ENCODE peak calls at places on chromosomes 11 and 22, in seven cellular contexts. A is IMR-90; J is nephron progenitor cell; H is stimulated activated CD4-positive, alpha-beta T cell treated with anti-CD3 and anti-CD28 coated beads, Interleukin-12 subunit alpha, Interleukin-12 subunit beta, amount 100 ng/mL, for 4 hours; V is GM03348; K is cardiac muscle cell; I is KG1. Y is an unnamed sample.

GRCh38 chr11:20355221-20356219 is 8.0 kb upstream of the HTATIP2 start:
- DNase-seq in J (peak; percentile 35), V (peak; percentile 54), A (peak; percentile 58), I (no peak), K (peak; percentile 44), H (peak; percentile 23), Y (no peak)

GRCh38 chr22:24054356-24054755 is 43.3 kb downstream of the CABIN1 start:
- DNase-seq in V (no peak), J (no peak), H (no peak), K (no peak), I (no peak), A (peak; percentile 66), Y (no peak)

GRCh38 chr11:8090756-8091155 is 9.7 kb downstream of the TUB start:
- DNase-seq in V (peak; percentile 53), A (no peak), K (peak; percentile 78), I (no peak), H (peak; percentile 14), J (peak; percentile 85), Y (no peak)

GRCh38 chr11:38538866-38539651 is 1941.0 kb upstream of the RAG2 start:
- DNase-seq in H (no peak), V (no peak), J (no peak), I (no peak), K (no peak), A (no peak), Y (no peak)

GRCh38 chr22:30020511-30020910 is 59.8 kb upstream of the HORMAD2 start:
- DNase-seq in K (no peak), J (no peak), V (no peak), H (no peak), I (no peak), A (no peak), Y (no peak)

GRCh38 chr11:91081440-91082088 is 858.7 kb upstream of the CHORDC1 start:
- DNase-seq in A (peak; percentile 31), K (peak; percentile 24), J (no peak), I (no peak), V (peak; percentile 2), H (no peak), Y (no peak)

GRCh38 chr11:102151784-102152525 is 41.7 kb downstream of the YAP1 start:
- DNase-seq in V (no peak), A (no peak), H (no peak), J (no peak), K (no peak), I (no peak), Y (no peak)

GRCh38 chr11:31323145-31323544 is 46.4 kb downstream of the DCDC1 start:
- DNase-seq in A (no peak), I (no peak), V (no peak), J (no peak), H (no peak), K (no peak), Y (no peak)

GRCh38 chr22:46974077-46974476 is 211.6 kb downstream of the TBC1D22A start:
- DNase-seq in I (no peak), J (no peak), A (no peak), K (no peak), H (no peak), V (no peak), Y (no peak)

GRCh38 chr11:95108159-95108611 is 18.5 kb downstream of the ENDOD1 start:
- DNase-seq in I (no peak), K (no peak), J (no peak), V (peak; percentile 21), H (no peak), A (peak; percentile 34), Y (no peak)

GRCh38 chr22:36160499-36160942 is at the start of gene APOL3:
- DNase-seq in I (no peak), J (no peak), V (peak; percentile 70), H (peak; percentile 33), K (no peak), A (peak; percentile 47), Y (peak; percentile 37)

GRCh38 chr22:41106122-41106968 is 14.0 kb downstream of the EP300 start:
- DNase-seq in I (no peak), A (peak; percentile 33), V (no peak), H (no peak), J (no peak), K (no peak), Y (no peak)

GRCh38 chr11:3738241-3738640 is 59.1 kb downstream of the NUP98 start:
- DNase-seq in A (peak; percentile 23), J (no peak), I (no peak), V (peak; percentile 57), K (no peak), H (no peak), Y (no peak)

GRCh38 chr11:35825386-35825785 is 118.5 kb upstream of the LDLRAD3 start:
- DNase-seq in K (peak; percentile 13), H (no peak), A (no peak), V (no peak), J (no peak), I (no peak), Y (no peak)

GRCh38 chr22:49481651-49482399 is 345.8 kb downstream of the BRD1 start:
- DNase-seq in V (no peak), A (no peak), I (no peak), J (peak; percentile 46), H (no peak), K (no peak), Y (no peak)

Y was measured in central memory CD8-positive, alpha-beta T cell.